ENCODE peak calls at places on chromosomes 1 and 21, in ten cellular contexts. I is H9; G is fibroblast of pulmonary artery; N is CD8-positive, alpha-beta memory T cell; W is AG09309; Q is NCI-H2029 treated with DMSO at 0.1 percent for 48 hours; A is GM03348; E is neural progenitor cell; Z is non-pigmented ciliary epithelial cell; X is GDM1. M is an unnamed sample.

GRCh38 chr1:185441608-185442007 is 124.6 kb upstream of the IVNS1ABP start:
- DNase-seq in X (no peak), E (no peak), Z (peak), N (no peak), W (peak), A (peak), Q (no peak), I (no peak), G (peak), M (no peak)

GRCh38 chr1:234554478-234555311 is 55.3 kb downstream of the IRF2BP2 start:
- DNase-seq in A (no peak), I (no peak), Q (peak), X (no peak), E (no peak), W (no peak), N (no peak), Z (no peak), G (peak), M (no peak)

GRCh38 chr1:229136817-229137216 is 134.1 kb upstream of the RAB4A start:
- DNase-seq in A (no peak), Z (no peak), Q (no peak), N (no peak), E (no peak), I (no peak), X (no peak), W (no peak), G (no peak), M (no peak)

GRCh38 chr1:170670751-170671628 is 7.1 kb downstream of the PRRX1 start:
- DNase-seq in N (no peak), W (no peak), Z (no peak), I (peak), X (no peak), A (peak), Q (no peak), E (peak), G (no peak), M (no peak)

GRCh38 chr1:201262963-201263608 is 20.2 kb upstream of the PKP1 start:
- DNase-seq in W (no peak), Z (no peak), N (no peak), G (no peak), X (no peak), Q (no peak), E (no peak), A (no peak), I (no peak), M (peak)

GRCh38 chr1:115466433-115466832 is 128.4 kb upstream of the NGF start:
- DNase-seq in W (no peak), Z (no peak), N (no peak), Q (no peak), X (no peak), E (peak), I (peak), G (no peak), A (no peak), M (no peak)

GRCh38 chr21:17270234-17270633 is 242.6 kb upstream of the CXADR start:
- DNase-seq in G (peak), Z (peak), Q (peak), N (no peak), A (peak), I (no peak), E (peak), W (peak), X (peak), M (no peak)

GRCh38 chr1:5423109-5423508 is 569.1 kb downstream of the NPHP4 start:
- DNase-seq in E (no peak), G (no peak), W (no peak), N (peak), X (no peak), A (no peak), I (peak), Q (peak), Z (no peak), M (no peak)

GRCh38 chr1:59565611-59566410 is 248.9 kb upstream of the HOOK1 start:
- DNase-seq in I (no peak), E (no peak), G (peak), X (no peak), A (peak), N (no peak), Z (peak), Q (no peak), W (peak), M (no peak)

GRCh38 chr1:53286950-53287349 is 40.9 kb downstream of the LRP8 start:
- DNase-seq in W (no peak), E (peak), X (no peak), N (no peak), G (no peak), Q (peak), A (no peak), Z (no peak), I (no peak), M (no peak)

GRCh38 chr1:154906621-154907081 is 29.9 kb downstream of the PMVK start:
- DNase-seq in N (no peak), X (peak), I (no peak), A (no peak), W (no peak), Z (no peak), Q (no peak), E (no peak), G (peak), M (peak)

GRCh38 chr1:197140123-197140522 is 6.3 kb downstream of the ASPM start:
- DNase-seq in Z (no peak), X (no peak), Q (no peak), E (no peak), I (no peak), W (no peak), N (no peak), G (peak), A (peak), M (no peak)

GRCh38 chr21:42595281-42596187 is 57.9 kb upstream of the PDE9A start:
- DNase-seq in Z (no peak), W (no peak), I (no peak), Q (no peak), G (no peak), N (no peak), X (no peak), A (no peak), E (no peak), M (peak)

GRCh38 chr1:188822248-188822647 is 1655.4 kb downstream of the BRINP3 start:
- DNase-seq in X (no peak), A (no peak), G (peak), N (no peak), E (no peak), Z (no peak), I (no peak), Q (no peak), W (no peak), M (no peak)

GRCh38 chr1:13826591-13826990 is 126.6 kb downstream of the PRDM2 start:
- DNase-seq in W (no peak), I (no peak), Z (no peak), A (no peak), E (no peak), G (no peak), X (no peak), Q (no peak), N (no peak), M (no peak)

GRCh38 chr1:68128157-68128556 is 77.7 kb upstream of the DIRAS3 start:
- DNase-seq in Q (no peak), E (no peak), I (no peak), G (peak), W (no peak), Z (peak), X (no peak), A (no peak), N (no peak), M (no peak)

GRCh38 chr1:95216292-95216990 is 17.6 kb upstream of the RWDD3 start:
- DNase-seq in W (no peak), E (no peak), N (no peak), I (no peak), Z (no peak), X (no peak), G (no peak), A (no peak), Q (no peak), M (no peak)

GRCh38 chr1:228282329-228283042 is 74.6 kb downstream of the OBSCN start:
- DNase-seq in Z (no peak), X (no peak), W (no peak), N (no peak), A (peak), Q (no peak), E (no peak), G (no peak), I (peak), M (peak)

GRCh38 chr1:53572802-53573148 is 113.6 kb downstream of the DMRTB1 start:
- DNase-seq in G (no peak), N (no peak), Z (no peak), X (no peak), W (no peak), E (no peak), I (no peak), Q (no peak), A (no peak), M (no peak)

GRCh38 chr21:27464643-27465042 is 497.8 kb upstream of the ADAMTS5 start:
- DNase-seq in N (no peak), Z (no peak), Q (no peak), G (no peak), A (peak), E (no peak), W (no peak), I (no peak), X (no peak), M (no peak)

GRCh38 chr1:245969274-245969673 is 537.8 kb downstream of the SMYD3 start:
- DNase-seq in I (no peak), A (peak), N (no peak), W (peak), G (peak), E (no peak), Q (no peak), Z (peak), X (no peak), M (no peak)

GRCh38 chr1:160520582-160520981 is 2.5 kb downstream of the SLAMF6 start:
- DNase-seq in Z (no peak), Q (no peak), W (no peak), X (no peak), E (no peak), N (no peak), G (no peak), I (no peak), A (no peak), M (no peak)

GRCh38 chr1:71755441-71755840 is 526.9 kb downstream of the NEGR1 start:
- DNase-seq in E (no peak), G (no peak), Z (no peak), X (no peak), I (no peak), W (no peak), Q (no peak), A (no peak), N (no peak), M (no peak)

GRCh38 chr1:66532798-66533783 is 862 bp upstream of the SGIP1 start:
- DNase-seq in Q (no peak), X (no peak), G (peak), N (peak), I (peak), W (peak), E (peak), Z (no peak), A (peak), M (no peak)

GRCh38 chr1:202126426-202126825 is 3.7 kb downstream of the GPR37L1 start:
- DNase-seq in G (no peak), Q (no peak), W (no peak), E (no peak), X (peak), I (no peak), N (no peak), Z (no peak), A (no peak), M (no peak)

GRCh38 chr21:45420061-45420521 is 15.1 kb downstream of the COL18A1 start:
- DNase-seq in Z (no peak), I (no peak), Q (no peak), E (no peak), N (no peak), W (no peak), A (no peak), G (no peak), X (no peak), M (no peak)

GRCh38 chr1:164662955-164663354 is 104.0 kb downstream of the PBX1 start:
- DNase-seq in N (no peak), Q (no peak), I (no peak), W (no peak), E (no peak), A (no peak), Z (no peak), X (no peak), G (no peak), M (no peak)

GRCh38 chr1:172969611-172970010 is 81.1 kb downstream of the TNFSF18 start:
- DNase-seq in I (no peak), W (peak), G (peak), X (no peak), N (no peak), Z (no peak), E (no peak), A (peak), Q (no peak), M (no peak)

GRCh38 chr1:19385869-19386591 is 73.9 kb downstream of the SLC66A1 start:
- DNase-seq in G (peak), A (peak), X (no peak), Z (no peak), E (no peak), N (no peak), I (no peak), W (no peak), Q (no peak), M (no peak)

GRCh38 chr1:19754482-19754881 is 45.2 kb downstream of the TMCO4 start:
- DNase-seq in G (no peak), Q (no peak), I (no peak), A (no peak), Z (no peak), W (no peak), N (no peak), E (no peak), X (no peak), M (no peak)

GRCh38 chr1:65157546-65157941 is 9.5 kb downstream of the AK4 start:
- DNase-seq in A (no peak), N (no peak), I (no peak), Q (no peak), G (no peak), E (no peak), X (no peak), W (no peak), Z (no peak), M (no peak)

GRCh38 chr1:58155418-58156123 is 391.0 kb downstream of the OMA1 start:
- DNase-seq in E (peak), A (no peak), W (no peak), I (peak), X (peak), Z (no peak), G (peak), Q (no peak), N (no peak), M (no peak)

GRCh38 chr1:215284966-215285365 is 202.4 kb downstream of the KCNK2 start:
- DNase-seq in E (no peak), Q (no peak), Z (no peak), X (no peak), N (no peak), G (no peak), I (no peak), W (no peak), A (no peak), M (no peak)

GRCh38 chr21:44482581-44483287 is 27.4 kb downstream of the LRRC3 start:
- DNase-seq in G (no peak), W (no peak), E (no peak), N (no peak), X (no peak), A (no peak), Q (no peak), Z (no peak), I (no peak), M (no peak)

GRCh38 chr21:45257673-45258341 is 29.9 kb downstream of the POFUT2 start:
- DNase-seq in G (no peak), Z (no peak), A (no peak), X (no peak), Q (no peak), I (peak), W (no peak), E (peak), N (no peak), M (peak)

GRCh38 chr1:199954701-199955100 is 72.8 kb upstream of the NR5A2 start:
- DNase-seq in A (no peak), I (peak), Q (no peak), X (no peak), Z (no peak), E (peak), W (no peak), N (no peak), G (no peak), M (no peak)

M was measured in mesenteric fat pad.